ENCODE peak calls at places on chromosomes 16 and 17, in four cellular contexts. G is ovary, B is PC-3, L is HL-60. D is an unnamed sample.

GRCh38 chr17:76570457-76570856 is 15.2 kb downstream of the ST6GALNAC2 start:
- DNase-seq in G (no peak), B (no peak), L (no peak), D (no peak)

GRCh38 chr16:24053325-24053946 is 202.7 kb upstream of the CACNG3 start:
- DNase-seq in G (no peak), B (no peak), L (no peak), D (no peak)

GRCh38 chr16:87350681-87351319 is 32.8 kb downstream of the FBXO31 start:
- DNase-seq in G (no peak), B (no peak), L (no peak), D (no peak)

GRCh38 chr16:86789621-86790051 is 211.3 kb downstream of the FOXL1 start:
- DNase-seq in G (no peak), B (peak), L (no peak), D (no peak)

GRCh38 chr16:13138528-13138927 is 237.1 kb downstream of the SHISA9 start:
- DNase-seq in G (no peak), B (no peak), L (no peak), D (no peak)

GRCh38 chr16:76294691-76295214 is 17.6 kb downstream of the CNTNAP4 start:
- DNase-seq in G (no peak), B (no peak), L (no peak), D (no peak)

GRCh38 chr16:55480228-55480655 is 1.2 kb downstream of the MMP2 start:
- DNase-seq in G (peak), B (peak), L (peak), D (no peak)

GRCh38 chr16:83586036-83586810 is 221.6 kb upstream of the HSBP1 start:
- DNase-seq in G (no peak), B (no peak), L (no peak), D (no peak)

GRCh38 chr16:87661561-87661960 is 59.3 kb downstream of the JPH3 start:
- DNase-seq in G (no peak), B (peak), L (peak), D (peak)

GRCh38 chr16:30774367-30775130 is 12.4 kb downstream of the RNF40 start:
- DNase-seq in G (no peak), B (no peak), L (no peak), D (no peak)

GRCh38 chr16:67000384-67001158 is 12.2 kb downstream of the CES4A start:
- DNase-seq in G (peak), B (peak), L (peak), D (no peak)

GRCh38 chr16:85662036-85662812 is 26.5 kb downstream of the GINS2 start:
- DNase-seq in G (no peak), B (no peak), L (no peak), D (no peak)

GRCh38 chr17:75518983-75519540 is 2.7 kb downstream of the TSEN54 start:
- DNase-seq in G (no peak), B (no peak), L (no peak), D (no peak)
- TF ChIP-seq CTCF in G (no peak), B (no peak), L (no peak), D (no peak)

GRCh38 chr17:73695035-73695738 is 50.9 kb upstream of the SDK2 start:
- DNase-seq in G (no peak), B (no peak), L (peak), D (no peak)
- TF ChIP-seq CTCF in G (no peak), B (no peak), L (no peak), D (no peak)

GRCh38 chr16:81143921-81144471 is 47.8 kb upstream of the GCSH start:
- DNase-seq in G (no peak), B (no peak), L (no peak), D (peak)

GRCh38 chr16:81137012-81137335 is 40.8 kb upstream of the GCSH start:
- DNase-seq in G (peak), B (no peak), L (no peak), D (no peak)

GRCh38 chr16:81142864-81143263 is 46.7 kb upstream of the GCSH start:
- DNase-seq in G (no peak), B (no peak), L (no peak), D (no peak)

GRCh38 chr16:81137754-81138153 is 41.6 kb upstream of the GCSH start:
- DNase-seq in G (no peak), B (no peak), L (no peak), D (no peak)

DNA sequence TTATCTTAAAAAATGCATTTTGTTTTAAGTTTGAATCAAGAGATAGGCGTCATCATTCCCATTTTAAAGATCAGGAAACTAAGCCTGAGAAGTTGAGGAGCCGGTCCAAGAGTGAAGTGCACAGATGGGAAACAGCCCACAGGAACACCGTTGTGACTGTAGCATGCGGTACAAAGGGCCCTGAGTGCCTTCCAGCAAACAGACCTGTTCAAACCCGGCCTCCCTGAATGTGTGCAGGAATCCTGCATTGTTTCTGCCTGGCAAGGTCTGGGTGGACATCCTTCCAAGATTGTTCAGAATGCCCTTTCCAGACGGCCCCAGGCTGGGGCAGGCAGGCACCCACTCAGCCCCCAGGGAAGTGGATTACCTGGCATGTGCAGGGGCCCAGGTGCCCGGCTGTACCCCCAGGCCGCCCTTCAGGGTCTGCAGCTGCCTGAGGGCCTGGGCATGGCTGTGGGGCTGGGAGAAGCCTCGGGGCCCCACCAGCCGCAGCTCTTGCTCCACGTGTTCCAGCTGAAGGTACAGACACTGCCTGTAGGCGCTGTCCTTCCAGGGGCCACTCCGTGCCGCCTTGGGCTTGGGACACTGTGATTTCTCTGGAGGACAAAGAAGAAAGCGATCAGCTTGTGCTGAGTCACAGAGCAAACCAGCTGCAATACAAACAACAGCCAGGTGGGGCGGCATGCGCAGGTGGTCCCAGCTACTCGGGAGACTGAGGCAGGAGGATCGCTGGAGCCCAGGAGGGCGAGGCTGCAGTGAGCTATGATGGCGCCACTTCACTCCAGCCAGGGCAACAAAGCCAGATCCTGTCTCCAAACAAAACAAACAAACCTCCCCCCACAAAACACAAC is 45.0 kb upstream of the GCSH start:
- DNase-seq in G (no peak), B (peak), L (no peak), D (peak)
- TF ChIP-seq CTCF in G (no peak), B (peak), L (no peak), D (peak)

GRCh38 chr17:9801505-9801904 is 10.1 kb upstream of the DHRS7C start:
- DNase-seq in G (no peak), B (no peak), L (no peak), D (no peak)

GRCh38 chr17:9805769-9806168 is 14.4 kb upstream of the DHRS7C start:
- DNase-seq in G (no peak), B (no peak), L (no peak), D (no peak)

GRCh38 chr17:9798724-9799123 is 7.3 kb upstream of the DHRS7C start:
- DNase-seq in G (no peak), B (peak), L (no peak), D (no peak)

GRCh38 chr17:9802294-9802693 is 10.9 kb upstream of the DHRS7C start:
- DNase-seq in G (no peak), B (peak), L (no peak), D (peak)

DNA sequence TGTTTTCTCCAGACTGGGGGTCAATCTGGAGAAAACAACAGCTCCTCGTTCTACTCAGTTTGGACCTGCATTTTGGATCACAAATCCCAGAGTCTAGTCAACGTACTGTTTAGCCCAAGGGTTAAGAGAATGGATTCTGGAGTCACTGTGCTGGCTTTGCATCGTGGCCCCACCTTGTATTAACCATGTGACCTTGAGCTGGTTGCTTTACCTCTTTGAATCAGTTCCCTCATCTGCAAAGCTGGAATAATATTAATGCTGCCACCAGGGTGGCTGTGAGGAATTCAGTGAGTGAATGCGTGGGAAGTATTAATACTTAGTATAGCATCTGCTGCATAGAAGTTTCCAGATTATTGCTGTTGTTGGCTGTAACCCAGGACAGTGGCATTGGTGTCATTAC is 11.3 kb upstream of the DHRS7C start:
- DNase-seq in G (no peak), B (no peak), L (no peak), D (no peak)
- TF ChIP-seq CTCF in G (no peak), B (no peak), L (no peak), D (no peak)

GRCh38 chr16:81550412-81550768 is 105.8 kb downstream of the CMIP start:
- DNase-seq in G (no peak), B (no peak), L (no peak), D (no peak)

GRCh38 chr16:81551821-81552304 is 107.3 kb downstream of the CMIP start:
- DNase-seq in G (no peak), B (no peak), L (no peak), D (no peak)

GRCh38 chr16:81549547-81550411 is 105.2 kb downstream of the CMIP start:
- DNase-seq in G (no peak), B (no peak), L (no peak), D (no peak)

GRCh38 chr16:81552743-81553079 is 108.1 kb downstream of the CMIP start:
- DNase-seq in G (no peak), B (no peak), L (no peak), D (no peak)

DNA sequence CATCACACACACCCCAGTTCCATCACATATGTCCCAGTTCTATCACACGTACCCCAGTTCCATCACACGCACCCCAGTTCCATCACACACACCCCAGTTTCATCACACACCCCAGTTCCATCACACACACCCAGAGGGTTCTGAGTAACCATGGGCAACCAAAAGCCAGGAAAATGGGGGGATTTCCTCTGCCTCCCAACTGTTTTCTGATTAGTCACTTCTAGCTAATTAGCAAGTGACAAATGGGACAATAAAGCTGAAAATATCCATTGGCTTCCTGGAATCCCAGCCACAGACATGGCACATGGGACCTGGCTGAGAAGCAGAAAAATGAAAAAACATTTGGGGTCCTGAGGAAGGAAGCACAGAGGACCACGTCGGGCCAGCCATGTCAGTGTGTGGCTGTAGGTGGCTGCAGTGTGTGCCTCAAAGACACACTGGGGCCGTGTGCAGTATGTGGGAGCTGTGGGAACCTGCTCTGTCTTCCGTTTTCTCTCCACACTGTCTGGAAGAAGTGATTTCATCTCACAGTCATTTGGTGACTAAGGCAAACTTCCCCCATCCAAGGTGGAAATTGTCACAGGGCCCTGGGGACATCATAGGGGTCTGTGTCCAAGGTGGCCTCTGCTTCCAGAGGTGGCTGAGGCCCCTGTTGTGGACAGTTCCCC is 106.7 kb downstream of the CMIP start:
- DNase-seq in G (no peak), B (peak), L (peak), D (no peak)
- TF ChIP-seq CTCF in G (no peak), B (no peak), L (no peak), D (no peak)

GRCh38 chr17:65588194-65588808 is 26.9 kb upstream of the AXIN2 start:
- DNase-seq in G (no peak), B (peak), L (no peak), D (peak)
- TF ChIP-seq CTCF in G (no peak), B (peak), L (no peak), D (peak)

DNA sequence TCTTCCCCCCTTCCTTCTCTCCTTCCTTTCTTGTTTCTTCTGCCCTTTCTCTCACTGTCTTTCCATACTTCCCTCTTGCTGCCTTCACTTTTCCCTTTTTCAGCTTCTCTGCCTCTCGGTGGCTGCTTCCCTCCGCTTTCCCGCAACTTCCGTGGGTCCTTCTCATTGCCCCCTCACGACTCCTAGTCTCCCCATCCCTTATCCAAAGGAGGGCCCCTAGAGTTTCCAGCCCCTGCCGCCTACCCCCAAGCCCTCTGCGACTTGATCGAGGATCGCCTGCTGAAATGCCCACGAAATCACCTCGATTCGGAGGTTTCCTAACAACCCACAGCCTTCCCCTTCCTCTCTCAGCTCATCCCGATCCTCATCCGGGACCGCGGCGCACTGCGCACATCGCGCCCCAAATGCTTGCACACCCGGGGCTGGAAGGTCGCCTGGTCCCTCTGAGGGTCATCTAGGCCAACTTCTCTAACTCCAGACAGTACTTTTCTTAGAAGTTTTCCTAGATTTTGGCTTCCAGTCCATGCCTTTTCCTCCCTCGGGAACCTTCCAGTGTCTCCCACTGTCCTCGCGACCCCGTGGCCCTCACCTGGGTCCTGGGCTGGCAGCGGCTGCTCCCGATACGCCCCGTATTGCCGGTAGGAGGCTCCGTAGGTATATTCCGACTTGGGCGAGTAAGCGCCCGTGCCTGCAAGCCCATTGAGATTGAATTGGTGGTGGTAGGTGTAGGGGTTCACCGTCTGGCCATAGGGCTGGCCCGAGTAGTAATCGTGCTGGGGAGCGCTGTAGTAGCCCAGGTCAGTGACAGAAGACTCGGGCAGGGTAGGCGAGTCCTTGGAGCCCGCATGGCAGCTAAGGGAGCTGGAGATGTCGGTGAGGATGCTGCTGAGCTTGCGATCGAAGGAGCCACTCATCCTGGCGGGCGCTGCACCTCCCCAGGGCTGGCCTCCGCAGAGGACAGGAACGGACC is 654 bp downstream of the DLX3 start:
- DNase-seq in G (no peak), B (no peak), L (no peak), D (peak)
- TF ChIP-seq CTCF in G (no peak), B (peak), L (no peak), D (no peak)

GRCh38 chr17:2412561-2413021 is 11.7 kb upstream of the MNT start:
- DNase-seq in G (peak), B (no peak), L (no peak), D (no peak)
- TF ChIP-seq CTCF in G (no peak), B (no peak), L (no peak), D (no peak)

GRCh38 chr17:36131436-36131835 is 27.8 kb downstream of the CCL4 start:
- DNase-seq in G (no peak), B (no peak), L (peak), D (no peak)
- TF ChIP-seq CTCF in G (no peak), B (peak), L (peak), D (no peak)

D was measured in PC-9.